ENCODE peak calls at places on chromosome 7, in five cellular contexts. X, K, P, D and N are unnamed samples.
A peak's percentile ranks its signal among the peaks of the same experiment; 100 is the strongest.

GRCh38 chr7:151890355-151891004 is 13.6 kb upstream of the PRKAG2 start:
- DNase-seq in X (no peak), K (no peak), P (no peak), D (no peak), N (no peak)

GRCh38 chr7:26853788-26854393 is 10.5 kb downstream of the SKAP2 start:
- DNase-seq in X (peak; percentile 39), K (no peak), P (no peak), D (peak; percentile 67), N (no peak)

GRCh38 chr7:50729962-50730361 is 52.7 kb downstream of the GRB10 start:
- DNase-seq in X (no peak), K (no peak), P (no peak), D (no peak), N (no peak)

GRCh38 chr7:67392596-67393438 is 396.2 kb downstream of the TYW1 start:
- DNase-seq in X (peak; percentile 25), K (no peak), P (no peak), D (no peak), N (no peak)

GRCh38 chr7:5507026-5507425 is 83.4 kb upstream of the TNRC18 start:
- DNase-seq in X (no peak), K (no peak), P (no peak), D (no peak), N (no peak)

GRCh38 chr7:148708026-148708685 is 9.5 kb downstream of the CUL1 start:
- DNase-seq in X (peak; percentile 23), K (no peak), P (no peak), D (no peak), N (no peak)

GRCh38 chr7:40546616-40547501 is 412.1 kb downstream of the SUGCT start:
- DNase-seq in X (no peak), K (no peak), P (no peak), D (peak; percentile 1), N (no peak)

GRCh38 chr7:120806669-120807068 is 51.3 kb downstream of the TSPAN12 start:
- DNase-seq in X (no peak), K (no peak), P (no peak), D (no peak), N (no peak)

GRCh38 chr7:22854158-22855048 is 31.8 kb upstream of the TOMM7 start:
- DNase-seq in X (peak; percentile 76), K (peak; percentile 94), P (peak; percentile 86), D (peak; percentile 90), N (peak; percentile 97)

GRCh38 chr7:70405241-70405640 is 726.7 kb upstream of the GALNT17 start:
- DNase-seq in X (no peak), K (no peak), P (no peak), D (no peak), N (no peak)

GRCh38 chr7:25856056-25856780 is 295.8 kb upstream of the NFE2L3 start:
- DNase-seq in X (peak; percentile 65), K (peak; percentile 65), P (no peak), D (no peak), N (no peak)

GRCh38 chr7:83005410-83005809 is 157.3 kb downstream of the PCLO start:
- DNase-seq in X (peak; percentile 36), K (no peak), P (no peak), D (peak; percentile 43), N (no peak)

GRCh38 chr7:36286688-36287087 is 103.0 kb upstream of the ANLN start:
- DNase-seq in X (no peak), K (no peak), P (no peak), D (no peak), N (no peak)
- H3K27ac ChIP-seq in X (no peak overlapping the region), K (no peak overlapping the region), P (no peak overlapping the region), D (peak overlapping the region; percentile 94), N (no peak overlapping the region)

DNA sequence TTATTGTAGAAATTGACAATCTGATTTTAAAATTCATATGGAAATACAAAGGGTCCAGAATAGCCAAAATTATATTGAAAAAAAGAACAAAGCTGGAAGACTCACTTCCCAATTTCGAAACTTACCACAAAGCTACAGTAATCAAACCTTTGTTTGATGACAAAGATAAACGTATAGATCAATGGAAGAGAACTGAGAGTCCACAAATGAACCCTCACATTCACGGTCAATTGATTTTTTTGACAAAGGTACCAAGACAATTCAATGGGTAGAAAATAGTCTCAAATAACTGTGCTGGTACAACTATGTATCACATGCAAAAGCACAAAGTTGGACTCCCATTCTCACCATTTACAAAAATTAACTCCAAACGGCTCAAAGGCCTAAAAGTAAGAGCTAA is 8.7 kb downstream of the KPNA7 start:
- DNase-seq in X (no peak), K (no peak), P (no peak), D (no peak), N (no peak)
- TF ChIP-seq CTCF in X (no peak), K (no peak), P (no peak), D (no peak), N (no peak)

DNA sequence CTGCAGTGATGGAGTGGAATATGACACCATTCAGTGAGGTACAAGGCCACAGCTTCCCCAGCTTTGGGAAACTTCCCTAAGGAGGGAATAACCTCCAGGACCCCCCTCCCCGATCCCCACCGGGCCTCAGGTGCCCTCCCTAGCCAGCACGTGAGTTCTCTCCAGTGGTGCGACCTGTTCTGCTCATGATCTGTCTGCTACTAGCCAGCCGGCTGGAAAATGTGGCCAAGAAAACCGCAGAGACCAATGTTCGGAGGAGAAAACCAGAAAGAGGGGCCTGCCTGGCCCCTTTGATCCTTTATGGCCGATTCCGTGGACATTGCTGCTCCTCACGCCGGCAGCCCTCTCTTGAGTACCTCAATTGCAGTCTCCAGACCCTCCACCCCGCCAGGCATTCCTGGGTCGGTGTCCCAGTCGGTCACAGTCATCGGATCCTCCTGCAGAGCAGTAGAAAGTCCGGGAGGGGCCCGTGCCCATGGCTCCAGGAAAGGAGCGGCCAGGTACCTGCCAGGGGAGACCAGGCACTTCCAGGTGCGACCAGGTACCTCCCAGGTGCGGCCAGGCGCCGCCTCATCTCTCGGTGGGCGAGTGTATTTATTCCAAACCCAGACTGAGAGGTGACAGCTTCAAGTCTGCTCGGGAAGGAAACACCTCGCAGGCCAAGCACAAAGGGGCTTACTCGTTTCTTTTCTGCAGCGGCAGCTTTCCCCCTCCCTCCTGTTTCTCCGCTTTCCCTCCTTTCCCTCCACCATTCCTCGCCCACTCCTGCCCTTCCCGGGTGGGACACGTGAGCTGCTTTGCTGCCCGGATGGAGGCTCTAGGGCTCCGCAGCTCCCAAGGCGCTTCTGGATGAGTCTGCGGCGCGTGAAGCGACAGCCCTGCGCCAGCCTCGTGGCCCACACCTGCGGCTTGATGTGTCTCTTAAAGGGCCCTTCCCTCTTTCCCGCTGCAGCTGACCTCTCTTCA is 39.6 kb upstream of the AGK start:
- DNase-seq in X (peak; percentile 27), K (no peak), P (no peak), D (no peak), N (no peak)
- H3K4me3 ChIP-seq in X (peak overlapping the region; percentile 42), K (peak overlapping the region; percentile 40), P (peak overlapping the region; percentile 11), D (no peak overlapping the region), N (peak overlapping the region; percentile 25)

DNA sequence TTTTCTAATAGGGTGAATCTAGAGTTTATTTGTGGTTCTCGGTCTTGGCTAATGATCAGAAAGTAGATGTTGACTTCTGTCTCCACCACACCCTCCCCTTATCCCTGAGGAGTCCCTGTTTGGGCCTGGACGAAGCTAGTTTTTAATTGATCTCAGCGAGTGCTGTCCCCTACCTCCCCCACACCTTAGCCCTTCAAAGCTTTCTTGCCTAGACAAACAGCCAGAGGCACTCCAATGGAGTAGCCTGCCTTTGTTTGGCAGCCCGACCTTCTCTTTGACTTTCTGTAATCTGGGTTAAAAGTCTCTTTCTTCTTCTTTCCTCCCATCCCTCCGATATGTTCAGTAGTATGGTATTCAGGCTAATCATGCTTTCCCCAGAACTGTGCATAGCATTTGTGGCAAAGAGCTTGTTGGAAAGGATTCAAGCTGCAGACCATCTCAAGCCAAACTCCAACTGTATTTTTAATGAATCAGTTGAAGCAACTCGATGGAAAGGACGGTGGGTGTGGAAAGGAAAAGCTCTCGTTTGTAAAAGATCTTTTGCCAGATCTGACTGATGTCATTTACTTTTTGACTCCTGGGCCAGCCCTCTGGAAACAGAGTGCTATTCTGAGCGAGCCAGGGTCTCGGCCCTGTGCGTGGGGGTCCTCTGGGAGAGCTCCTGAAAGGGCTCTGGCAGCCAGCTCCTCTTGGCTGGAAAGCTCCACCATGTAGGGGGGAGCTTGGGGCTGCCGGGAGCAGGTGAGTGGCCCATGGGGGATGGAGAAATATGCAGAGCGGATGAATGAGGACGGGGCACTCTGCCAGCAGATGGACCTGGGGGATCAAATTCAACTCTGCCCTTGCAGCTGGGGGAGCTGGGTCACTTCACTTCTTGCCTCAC is 4.5 kb downstream of the FAM180A start:
- DNase-seq in X (no peak), K (no peak), P (no peak), D (no peak), N (no peak)
- H3K27ac ChIP-seq in X (no peak overlapping the region), K (peak overlapping the region; percentile 84), P (no peak overlapping the region), D (no peak overlapping the region), N (peak overlapping the region; percentile 93)

DNA sequence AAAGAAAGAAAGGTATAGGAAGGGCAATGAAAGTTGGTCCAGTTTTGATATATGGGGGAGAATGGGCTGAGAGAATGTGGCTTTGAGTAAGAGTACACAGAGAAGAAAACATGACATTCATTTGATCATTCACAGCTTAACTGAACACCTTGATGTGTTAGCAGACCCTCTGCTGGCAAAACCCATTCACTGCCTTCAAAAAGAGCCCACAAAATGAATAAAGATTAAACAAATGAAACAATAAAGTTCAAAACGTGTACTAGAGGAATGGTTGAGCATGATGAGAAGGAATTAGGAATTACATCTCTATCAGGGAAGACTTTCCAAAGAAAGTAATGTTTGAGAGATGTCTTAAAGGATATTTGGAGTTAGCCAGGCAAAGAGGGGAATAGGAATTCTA is 2.1 kb downstream of the WEE2 start:
- DNase-seq in X (no peak), K (no peak), P (no peak), D (no peak), N (no peak)
- TF ChIP-seq CTCF in X (no peak), K (no peak), P (no peak), D (no peak), N (no peak)

GRCh38 chr7:116527521-116527920 is 2.7 kb downstream of the CAV1 start:
- DNase-seq in X (no peak), K (no peak), P (no peak), D (no peak), N (no peak)
- H3K4me3 ChIP-seq in X (no peak overlapping the region), K (peak overlapping the region; percentile 74), P (peak overlapping the region; percentile 62), D (peak overlapping the region; percentile 78), N (peak overlapping the region; percentile 86)